ENCODE peak calls at places on chromosome 13, in six cellular contexts. C is fibroblast of lung, E is MM.1S, V is GM12878, J is PC-3, R is H1. D is an unnamed sample.
A peak's percentile ranks its signal among the peaks of the same experiment; 100 is the strongest.

GRCh38 chr13:99028890-99029289 is 51.0 kb upstream of the DOCK9 start:
- DNase-seq in C (no peak), J (no peak), R (peak; percentile 61), V (no peak), E (peak; percentile 16), D (peak; percentile 27)

GRCh38 chr13:30004204-30004603 is 153.8 kb upstream of the UBL3 start:
- DNase-seq in E (no peak), R (no peak), C (no peak), J (no peak), V (no peak), D (no peak)

GRCh38 chr13:99403458-99403971 is 96.3 kb upstream of the GPR183 start:
- DNase-seq in V (no peak), C (no peak), J (no peak), E (no peak), R (no peak), D (peak; percentile 79)

GRCh38 chr13:98508280-98509074 is 68.4 kb downstream of the STK24 start:
- DNase-seq in E (no peak), R (no peak), J (no peak), V (no peak), C (peak; percentile 87), D (no peak)

GRCh38 chr13:98405107-98405571 is 171.8 kb downstream of the STK24 start:
- DNase-seq in V (no peak), C (peak; percentile 29), J (no peak), E (no peak), R (no peak), D (no peak)

GRCh38 chr13:40181203-40181845 is 485.1 kb downstream of the FOXO1 start:
- DNase-seq in R (no peak), E (no peak), V (no peak), C (peak; percentile 87), J (peak; percentile 44), D (no peak)

GRCh38 chr13:74046461-74046860 is 87.7 kb downstream of the KLF12 start:
- DNase-seq in J (no peak), R (no peak), E (no peak), C (peak; percentile 42), V (no peak), D (no peak)

GRCh38 chr13:83450586-83450985 is 431.7 kb downstream of the SLITRK1 start:
- DNase-seq in E (no peak), V (no peak), J (no peak), C (no peak), R (no peak), D (no peak)

GRCh38 chr13:95319551-95320274 is 18.5 kb upstream of the ABCC4 start:
- DNase-seq in V (no peak), J (no peak), E (no peak), R (no peak), C (peak; percentile 36), D (no peak)

GRCh38 chr13:94268661-94269060 is 210.8 kb downstream of the DCT start:
- DNase-seq in E (no peak), C (no peak), J (peak; percentile 11), R (no peak), V (no peak), D (no peak)

GRCh38 chr13:25743426-25743825 is 308.4 kb downstream of the SHISA2 start:
- DNase-seq in C (no peak), R (no peak), J (no peak), E (no peak), V (no peak), D (no peak)

GRCh38 chr13:114131581-114132418 is 623 bp downstream of the RASA3 start:
- DNase-seq in C (peak; percentile 31), E (no peak), R (no peak), J (no peak), V (no peak), D (no peak)

GRCh38 chr13:103299079-103299478 is 232.9 kb upstream of the SLC10A2 start:
- DNase-seq in E (no peak), V (no peak), J (peak; percentile 6), C (no peak), R (peak; percentile 76), D (peak; percentile 56)

GRCh38 chr13:94303644-94304174 is 175.8 kb downstream of the DCT start:
- DNase-seq in C (no peak), R (no peak), J (no peak), E (no peak), V (no peak), D (no peak)

GRCh38 chr13:55001881-55002280 is 1973.3 kb downstream of the OLFM4 start:
- DNase-seq in V (no peak), E (no peak), R (no peak), C (no peak), J (no peak), D (no peak)

GRCh38 chr13:106709509-106709908 is 141.6 kb upstream of the ARGLU1 start:
- DNase-seq in R (no peak), V (no peak), E (no peak), C (peak; percentile 89), J (no peak), D (no peak)

GRCh38 chr13:102310691-102311432 is 91.0 kb downstream of the FGF14 start:
- DNase-seq in C (no peak), V (no peak), R (no peak), E (no peak), J (no peak), D (no peak)

GRCh38 chr13:18943273-18943672 is 238.4 kb downstream of the TUBA3C start:
- DNase-seq in V (no peak), C (no peak), J (no peak), E (no peak), R (no peak), D (no peak)

GRCh38 chr13:101455863-101456262 is 3.4 kb downstream of the ITGBL1 start:
- DNase-seq in V (no peak), R (no peak), C (peak; percentile 91), J (peak; percentile 90), E (no peak), D (no peak)

GRCh38 chr13:25872871-25873607 is 178.8 kb downstream of the SHISA2 start:
- DNase-seq in E (no peak), J (no peak), V (no peak), R (no peak), C (no peak), D (no peak)

GRCh38 chr13:85497652-85498051 is 301.6 kb downstream of the SLITRK6 start:
- DNase-seq in R (no peak), J (peak; percentile 89), V (no peak), E (no peak), C (peak; percentile 98), D (no peak)

GRCh38 chr13:100235311-100235901 is 146.5 kb downstream of the PCCA start:
- DNase-seq in J (peak; percentile 63), V (no peak), C (peak; percentile 72), R (no peak), E (peak; percentile 26), D (peak; percentile 55)

GRCh38 chr13:43307921-43308433 is 284.6 kb downstream of the DNAJC15 start:
- DNase-seq in E (no peak), R (no peak), V (peak; percentile 68), J (peak; percentile 16), C (peak; percentile 86), D (peak; percentile 67)

GRCh38 chr13:59680429-59681024 is 483.2 kb downstream of the DIAPH3 start:
- DNase-seq in J (peak; percentile 39), R (no peak), C (peak; percentile 59), V (no peak), E (peak; percentile 17), D (no peak)

GRCh38 chr13:23570099-23570926 is at the start of gene TNFRSF19:
- DNase-seq in C (peak; percentile 84), J (peak; percentile 35), R (no peak), E (no peak), V (no peak), D (no peak)

GRCh38 chr13:52405369-52405766 is 604 bp downstream of the THSD1 start:
- DNase-seq in V (no peak), E (no peak), R (no peak), J (no peak), C (no peak), D (no peak)
- H3K4me3 ChIP-seq in V (peak overlapping the region; percentile 42), E (peak overlapping the region; percentile 52), R (peak overlapping the region; percentile 74), J (peak overlapping the region; percentile 82), C (peak overlapping the region; percentile 80), D (peak overlapping the region; percentile 30)

GRCh38 chr13:113106053-113106452 is 462 bp downstream of the F7 start:
- DNase-seq in E (no peak), R (no peak), C (no peak), V (no peak), J (no peak), D (no peak)

GRCh38 chr13:113099142-113099541 is 6.4 kb upstream of the F7 start:
- DNase-seq in R (no peak), V (no peak), C (no peak), E (no peak), J (no peak), D (no peak)

GRCh38 chr13:113105032-113105993 is at the start of gene F7:
- DNase-seq in V (no peak), E (no peak), R (no peak), J (peak; percentile 8), C (no peak), D (peak; percentile 41)

GRCh38 chr13:113103646-113104045 is 1.9 kb upstream of the F7 start:
- DNase-seq in J (no peak), C (no peak), V (no peak), E (no peak), R (no peak), D (no peak)

GRCh38 chr13:113102727-113103126 is 2.9 kb upstream of the F7 start:
- DNase-seq in E (no peak), R (no peak), C (no peak), J (no peak), V (no peak), D (no peak)
- TF ChIP-seq CTCF in E (no peak), R (no peak), C (no peak), J (no peak), V (no peak), D (no peak)

GRCh38 chr13:31090921-31091624 is 70.6 kb downstream of the HSPH1 start:
- DNase-seq in R (no peak), E (no peak), J (no peak), V (no peak), C (peak; percentile 22), D (no peak)
- H3K9ac ChIP-seq in R (no peak overlapping the region), E (no peak overlapping the region), J (no peak overlapping the region), V (no peak overlapping the region), C (no peak overlapping the region), D (no peak overlapping the region)

GRCh38 chr13:50369646-50370045 is 354.4 kb downstream of the KCNRG start:
- DNase-seq in E (no peak), R (no peak), J (no peak), V (no peak), C (no peak), D (no peak)

GRCh38 chr13:50370303-50370950 is 355.2 kb downstream of the KCNRG start:
- DNase-seq in C (no peak), V (peak; percentile 38), E (no peak), J (no peak), R (no peak), D (no peak)

GRCh38 chr13:50365683-50366391 is 350.6 kb downstream of the KCNRG start:
- DNase-seq in R (no peak), V (peak; percentile 67), E (peak; percentile 91), J (peak; percentile 76), C (no peak), D (no peak)

GRCh38 chr13:50365300-50365682 is 350.0 kb downstream of the KCNRG start:
- DNase-seq in V (no peak), E (no peak), R (no peak), J (no peak), C (no peak), D (no peak)

GRCh38 chr13:50366488-50367174 is 351.4 kb downstream of the KCNRG start:
- DNase-seq in J (peak; percentile 16), E (no peak), V (peak; percentile 79), C (no peak), R (no peak), D (no peak)
- H3K4me3 ChIP-seq in J (peak overlapping the region; percentile 57), E (no peak overlapping the region), V (no peak overlapping the region), C (no peak overlapping the region), R (no peak overlapping the region), D (no peak overlapping the region)

GRCh38 chr13:20128459-20128927 is 32.4 kb downstream of the GJA3 start:
- DNase-seq in C (no peak), V (no peak), J (peak; percentile 50), R (no peak), E (no peak), D (peak; percentile 33)
- TF ChIP-seq CTCF in C (no peak), V (no peak), J (peak; percentile 71), R (peak; percentile 60), E (peak; percentile 31), D (peak; percentile 39)